ENCODE peak calls at places on chromosomes 13 and 19, in seven cellular contexts. One of them, this sample, is unnamed.

GRCh38 chr19:35533822-35534521 is 716 bp downstream of the GAPDHS start:
- DNase-seq in activated CD4-positive, alpha-beta T cell treated with anti-CD3 and anti-CD28 coated beads, Interleukin-2, amount 50 U/mL, for 24 hours: no peak
- DNase-seq in fibroblast of mammary gland: peak; percentile 41
- DNase-seq in astrocyte of the spinal cord: no peak
- DNase-seq in body of pancreas: peak; percentile 33
- DNase-seq in left cardiac atrium: no peak
- DNase-seq in NCI-H345: no peak
- DNase-seq in this sample: no peak

GRCh38 chr13:98570929-98571372 is 6.0 kb downstream of the STK24 start:
- DNase-seq in left cardiac atrium: no peak
- DNase-seq in astrocyte of the spinal cord: peak; percentile 50
- DNase-seq in body of pancreas: peak; percentile 10
- DNase-seq in activated CD4-positive, alpha-beta T cell treated with anti-CD3 and anti-CD28 coated beads, Interleukin-2, amount 50 U/mL, for 24 hours: no peak
- DNase-seq in NCI-H345: no peak
- DNase-seq in fibroblast of mammary gland: peak; percentile 72
- DNase-seq in this sample: peak; percentile 82

GRCh38 chr13:26968431-26969335 is 202.9 kb downstream of the USP12 start:
- DNase-seq in NCI-H345: no peak
- DNase-seq in astrocyte of the spinal cord: no peak
- DNase-seq in activated CD4-positive, alpha-beta T cell treated with anti-CD3 and anti-CD28 coated beads, Interleukin-2, amount 50 U/mL, for 24 hours: no peak
- DNase-seq in body of pancreas: peak; percentile 75
- DNase-seq in left cardiac atrium: no peak
- DNase-seq in fibroblast of mammary gland: peak; percentile 12
- DNase-seq in this sample: no peak

GRCh38 chr19:36257512-36257876 is 42.6 kb downstream of the ZNF146 start:
- DNase-seq in activated CD4-positive, alpha-beta T cell treated with anti-CD3 and anti-CD28 coated beads, Interleukin-2, amount 50 U/mL, for 24 hours: no peak
- DNase-seq in astrocyte of the spinal cord: no peak
- DNase-seq in left cardiac atrium: peak; percentile 72
- DNase-seq in body of pancreas: peak; percentile 53
- DNase-seq in NCI-H345: peak; percentile 89
- DNase-seq in fibroblast of mammary gland: no peak
- DNase-seq in this sample: no peak

GRCh38 chr19:32619051-32619685 is 38.2 kb downstream of the PDCD5 start:
- DNase-seq in body of pancreas: no peak
- DNase-seq in left cardiac atrium: no peak
- DNase-seq in NCI-H345: no peak
- DNase-seq in fibroblast of mammary gland: no peak
- DNase-seq in activated CD4-positive, alpha-beta T cell treated with anti-CD3 and anti-CD28 coated beads, Interleukin-2, amount 50 U/mL, for 24 hours: no peak
- DNase-seq in astrocyte of the spinal cord: no peak
- DNase-seq in this sample: no peak

GRCh38 chr19:28063702-28064101 is 1149.2 kb downstream of the UQCRFS1 start:
- DNase-seq in NCI-H345: no peak
- DNase-seq in astrocyte of the spinal cord: no peak
- DNase-seq in activated CD4-positive, alpha-beta T cell treated with anti-CD3 and anti-CD28 coated beads, Interleukin-2, amount 50 U/mL, for 24 hours: no peak
- DNase-seq in body of pancreas: no peak
- DNase-seq in fibroblast of mammary gland: no peak
- DNase-seq in left cardiac atrium: no peak
- DNase-seq in this sample: no peak

GRCh38 chr13:33931397-33931987 is 113.5 kb downstream of the RFC3 start:
- DNase-seq in fibroblast of mammary gland: peak; percentile 57
- DNase-seq in left cardiac atrium: no peak
- DNase-seq in astrocyte of the spinal cord: peak; percentile 57
- DNase-seq in NCI-H345: peak; percentile 17
- DNase-seq in activated CD4-positive, alpha-beta T cell treated with anti-CD3 and anti-CD28 coated beads, Interleukin-2, amount 50 U/mL, for 24 hours: no peak
- DNase-seq in body of pancreas: peak; percentile 13
- DNase-seq in this sample: no peak

GRCh38 chr13:52974711-52975110 is 53.9 kb upstream of the OLFM4 start:
- DNase-seq in body of pancreas: no peak
- DNase-seq in left cardiac atrium: no peak
- DNase-seq in fibroblast of mammary gland: no peak
- DNase-seq in astrocyte of the spinal cord: no peak
- DNase-seq in activated CD4-positive, alpha-beta T cell treated with anti-CD3 and anti-CD28 coated beads, Interleukin-2, amount 50 U/mL, for 24 hours: no peak
- DNase-seq in NCI-H345: no peak
- DNase-seq in this sample: no peak

GRCh38 chr19:9838324-9838723 is 3.2 kb downstream of the PIN1 start:
- DNase-seq in left cardiac atrium: no peak
- DNase-seq in astrocyte of the spinal cord: no peak
- DNase-seq in activated CD4-positive, alpha-beta T cell treated with anti-CD3 and anti-CD28 coated beads, Interleukin-2, amount 50 U/mL, for 24 hours: no peak
- DNase-seq in body of pancreas: no peak
- DNase-seq in NCI-H345: no peak
- DNase-seq in fibroblast of mammary gland: no peak
- DNase-seq in this sample: no peak

GRCh38 chr13:105346141-105346766 is 1189.2 kb downstream of the EFNB2 start:
- DNase-seq in left cardiac atrium: no peak
- DNase-seq in fibroblast of mammary gland: peak; percentile 41
- DNase-seq in body of pancreas: no peak
- DNase-seq in activated CD4-positive, alpha-beta T cell treated with anti-CD3 and anti-CD28 coated beads, Interleukin-2, amount 50 U/mL, for 24 hours: no peak
- DNase-seq in NCI-H345: no peak
- DNase-seq in astrocyte of the spinal cord: peak; percentile 85
- DNase-seq in this sample: no peak

GRCh38 chr19:3516675-3517207 is 10.6 kb downstream of the FZR1 start:
- DNase-seq in astrocyte of the spinal cord: no peak
- DNase-seq in body of pancreas: peak; percentile 66
- DNase-seq in fibroblast of mammary gland: no peak
- DNase-seq in NCI-H345: peak; percentile 92
- DNase-seq in left cardiac atrium: no peak
- DNase-seq in activated CD4-positive, alpha-beta T cell treated with anti-CD3 and anti-CD28 coated beads, Interleukin-2, amount 50 U/mL, for 24 hours: no peak
- DNase-seq in this sample: peak; percentile 70

GRCh38 chr13:59447031-59447430 is 716.7 kb downstream of the DIAPH3 start:
- DNase-seq in left cardiac atrium: no peak
- DNase-seq in body of pancreas: no peak
- DNase-seq in activated CD4-positive, alpha-beta T cell treated with anti-CD3 and anti-CD28 coated beads, Interleukin-2, amount 50 U/mL, for 24 hours: no peak
- DNase-seq in astrocyte of the spinal cord: no peak
- DNase-seq in fibroblast of mammary gland: no peak
- DNase-seq in NCI-H345: no peak
- DNase-seq in this sample: no peak

GRCh38 chr13:39527301-39527700 is 75.7 kb downstream of the LHFPL6 start:
- DNase-seq in activated CD4-positive, alpha-beta T cell treated with anti-CD3 and anti-CD28 coated beads, Interleukin-2, amount 50 U/mL, for 24 hours: no peak
- DNase-seq in astrocyte of the spinal cord: no peak
- DNase-seq in fibroblast of mammary gland: no peak
- DNase-seq in NCI-H345: no peak
- DNase-seq in left cardiac atrium: no peak
- DNase-seq in body of pancreas: no peak
- DNase-seq in this sample: no peak

GRCh38 chr19:7870571-7871279 is 3.5 kb downstream of the PRR36 start:
- DNase-seq in NCI-H345: peak; percentile 65
- DNase-seq in left cardiac atrium: peak; percentile 56
- DNase-seq in astrocyte of the spinal cord: peak; percentile 35
- DNase-seq in activated CD4-positive, alpha-beta T cell treated with anti-CD3 and anti-CD28 coated beads, Interleukin-2, amount 50 U/mL, for 24 hours: no peak
- DNase-seq in body of pancreas: peak; percentile 71
- DNase-seq in fibroblast of mammary gland: peak; percentile 47
- DNase-seq in this sample: no peak

GRCh38 chr19:18069383-18069782 is 17.4 kb downstream of the IL12RB1 start:
- DNase-seq in body of pancreas: no peak
- DNase-seq in NCI-H345: no peak
- DNase-seq in fibroblast of mammary gland: no peak
- DNase-seq in activated CD4-positive, alpha-beta T cell treated with anti-CD3 and anti-CD28 coated beads, Interleukin-2, amount 50 U/mL, for 24 hours: no peak
- DNase-seq in astrocyte of the spinal cord: no peak
- DNase-seq in left cardiac atrium: no peak
- DNase-seq in this sample: no peak

GRCh38 chr13:96238861-96239260 is 149.0 kb downstream of the HS6ST3 start:
- DNase-seq in body of pancreas: no peak
- DNase-seq in fibroblast of mammary gland: no peak
- DNase-seq in activated CD4-positive, alpha-beta T cell treated with anti-CD3 and anti-CD28 coated beads, Interleukin-2, amount 50 U/mL, for 24 hours: no peak
- DNase-seq in NCI-H345: no peak
- DNase-seq in astrocyte of the spinal cord: peak; percentile 36
- DNase-seq in left cardiac atrium: no peak
- DNase-seq in this sample: no peak

GRCh38 chr19:3821857-3822364 is 35.7 kb upstream of the MATK start:
- DNase-seq in activated CD4-positive, alpha-beta T cell treated with anti-CD3 and anti-CD28 coated beads, Interleukin-2, amount 50 U/mL, for 24 hours: peak; percentile 96
- DNase-seq in left cardiac atrium: peak; percentile 60
- DNase-seq in NCI-H345: peak; percentile 63
- DNase-seq in body of pancreas: peak; percentile 69
- DNase-seq in astrocyte of the spinal cord: peak; percentile 3
- DNase-seq in fibroblast of mammary gland: peak; percentile 20
- DNase-seq in this sample: peak; percentile 90

GRCh38 chr13:36858285-36858684 is 39.3 kb downstream of the RFXAP start:
- DNase-seq in astrocyte of the spinal cord: peak; percentile 66
- DNase-seq in fibroblast of mammary gland: peak; percentile 54
- DNase-seq in activated CD4-positive, alpha-beta T cell treated with anti-CD3 and anti-CD28 coated beads, Interleukin-2, amount 50 U/mL, for 24 hours: no peak
- DNase-seq in left cardiac atrium: no peak
- DNase-seq in body of pancreas: no peak
- DNase-seq in NCI-H345: peak; percentile 52
- DNase-seq in this sample: no peak

GRCh38 chr19:1725100-1726064 is 27.9 kb upstream of the ONECUT3 start:
- DNase-seq in NCI-H345: peak; percentile 47
- DNase-seq in fibroblast of mammary gland: peak; percentile 24
- DNase-seq in astrocyte of the spinal cord: peak; percentile 35
- DNase-seq in left cardiac atrium: peak; percentile 57
- DNase-seq in activated CD4-positive, alpha-beta T cell treated with anti-CD3 and anti-CD28 coated beads, Interleukin-2, amount 50 U/mL, for 24 hours: no peak
- DNase-seq in body of pancreas: peak; percentile 79
- DNase-seq in this sample: peak; percentile 52

GRCh38 chr13:106242554-106242953 is 292.9 kb downstream of the EFNB2 start:
- DNase-seq in astrocyte of the spinal cord: no peak
- DNase-seq in activated CD4-positive, alpha-beta T cell treated with anti-CD3 and anti-CD28 coated beads, Interleukin-2, amount 50 U/mL, for 24 hours: no peak
- DNase-seq in body of pancreas: no peak
- DNase-seq in fibroblast of mammary gland: no peak
- DNase-seq in left cardiac atrium: no peak
- DNase-seq in NCI-H345: no peak
- DNase-seq in this sample: no peak

GRCh38 chr19:51327066-51327985 is 14.6 kb downstream of the VSIG10L start:
- DNase-seq in left cardiac atrium: peak; percentile 64
- DNase-seq in astrocyte of the spinal cord: no peak
- DNase-seq in NCI-H345: no peak
- DNase-seq in fibroblast of mammary gland: peak; percentile 51
- DNase-seq in body of pancreas: peak; percentile 40
- DNase-seq in activated CD4-positive, alpha-beta T cell treated with anti-CD3 and anti-CD28 coated beads, Interleukin-2, amount 50 U/mL, for 24 hours: peak; percentile 24
- DNase-seq in this sample: peak; percentile 77

GRCh38 chr13:23701646-23702045 is 131.4 kb downstream of the TNFRSF19 start:
- DNase-seq in NCI-H345: no peak
- DNase-seq in fibroblast of mammary gland: peak; percentile 99
- DNase-seq in body of pancreas: peak; percentile 52
- DNase-seq in activated CD4-positive, alpha-beta T cell treated with anti-CD3 and anti-CD28 coated beads, Interleukin-2, amount 50 U/mL, for 24 hours: no peak
- DNase-seq in left cardiac atrium: peak; percentile 88
- DNase-seq in astrocyte of the spinal cord: peak; percentile 91
- DNase-seq in this sample: no peak

GRCh38 chr19:32630338-32630737 is 44.6 kb downstream of the ANKRD27 start:
- DNase-seq in astrocyte of the spinal cord: no peak
- DNase-seq in NCI-H345: no peak
- DNase-seq in left cardiac atrium: no peak
- DNase-seq in activated CD4-positive, alpha-beta T cell treated with anti-CD3 and anti-CD28 coated beads, Interleukin-2, amount 50 U/mL, for 24 hours: no peak
- DNase-seq in body of pancreas: no peak
- DNase-seq in fibroblast of mammary gland: no peak
- DNase-seq in this sample: no peak

GRCh38 chr13:76473552-76474134 is 412.6 kb downstream of the KCTD12 start:
- DNase-seq in fibroblast of mammary gland: peak; percentile 84
- DNase-seq in activated CD4-positive, alpha-beta T cell treated with anti-CD3 and anti-CD28 coated beads, Interleukin-2, amount 50 U/mL, for 24 hours: peak; percentile 36
- DNase-seq in left cardiac atrium: peak; percentile 72
- DNase-seq in body of pancreas: peak; percentile 80
- DNase-seq in NCI-H345: peak; percentile 77
- DNase-seq in astrocyte of the spinal cord: peak; percentile 81
- DNase-seq in this sample: peak; percentile 73

GRCh38 chr13:26186995-26187394 is 35.1 kb downstream of the RNF6 start:
- DNase-seq in NCI-H345: no peak
- DNase-seq in astrocyte of the spinal cord: no peak
- DNase-seq in fibroblast of mammary gland: no peak
- DNase-seq in activated CD4-positive, alpha-beta T cell treated with anti-CD3 and anti-CD28 coated beads, Interleukin-2, amount 50 U/mL, for 24 hours: no peak
- DNase-seq in left cardiac atrium: no peak
- DNase-seq in body of pancreas: peak; percentile 24
- DNase-seq in this sample: no peak

GRCh38 chr19:44111910-44112463 is 1.2 kb upstream of the ZNF225 start:
- DNase-seq in astrocyte of the spinal cord: peak; percentile 80
- DNase-seq in fibroblast of mammary gland: peak; percentile 91
- DNase-seq in NCI-H345: no peak
- DNase-seq in activated CD4-positive, alpha-beta T cell treated with anti-CD3 and anti-CD28 coated beads, Interleukin-2, amount 50 U/mL, for 24 hours: no peak
- DNase-seq in left cardiac atrium: peak; percentile 37
- DNase-seq in body of pancreas: no peak
- DNase-seq in this sample: no peak

GRCh38 chr19:8468761-8469458 is 24.1 kb downstream of the HNRNPM start:
- DNase-seq in astrocyte of the spinal cord: peak; percentile 58
- DNase-seq in activated CD4-positive, alpha-beta T cell treated with anti-CD3 and anti-CD28 coated beads, Interleukin-2, amount 50 U/mL, for 24 hours: no peak
- DNase-seq in fibroblast of mammary gland: peak; percentile 69
- DNase-seq in NCI-H345: no peak
- DNase-seq in left cardiac atrium: no peak
- DNase-seq in body of pancreas: no peak
- DNase-seq in this sample: no peak

GRCh38 chr13:83508905-83509304 is 373.4 kb downstream of the SLITRK1 start:
- DNase-seq in astrocyte of the spinal cord: no peak
- DNase-seq in body of pancreas: no peak
- DNase-seq in fibroblast of mammary gland: no peak
- DNase-seq in activated CD4-positive, alpha-beta T cell treated with anti-CD3 and anti-CD28 coated beads, Interleukin-2, amount 50 U/mL, for 24 hours: no peak
- DNase-seq in NCI-H345: no peak
- DNase-seq in left cardiac atrium: no peak
- DNase-seq in this sample: no peak

GRCh38 chr19:55809381-55810058 is 22.3 kb downstream of the NLRP11 start:
- DNase-seq in left cardiac atrium: peak; percentile 64
- DNase-seq in fibroblast of mammary gland: peak; percentile 57
- DNase-seq in body of pancreas: peak; percentile 89
- DNase-seq in NCI-H345: peak; percentile 56
- DNase-seq in astrocyte of the spinal cord: peak; percentile 0
- DNase-seq in activated CD4-positive, alpha-beta T cell treated with anti-CD3 and anti-CD28 coated beads, Interleukin-2, amount 50 U/mL, for 24 hours: peak; percentile 0
- DNase-seq in this sample: peak; percentile 72

GRCh38 chr13:93227906-93228801 is 1.5 kb downstream of the GPC6 start:
- DNase-seq in fibroblast of mammary gland: peak; percentile 85
- DNase-seq in body of pancreas: peak; percentile 57
- DNase-seq in activated CD4-positive, alpha-beta T cell treated with anti-CD3 and anti-CD28 coated beads, Interleukin-2, amount 50 U/mL, for 24 hours: no peak
- DNase-seq in left cardiac atrium: peak; percentile 51
- DNase-seq in NCI-H345: peak; percentile 76
- DNase-seq in astrocyte of the spinal cord: peak; percentile 92
- DNase-seq in this sample: no peak

GRCh38 chr19:35716735-35716984 is 1.1 kb upstream of the KMT2B start:
- DNase-seq in fibroblast of mammary gland: no peak
- DNase-seq in NCI-H345: no peak
- DNase-seq in body of pancreas: no peak
- DNase-seq in astrocyte of the spinal cord: no peak
- DNase-seq in activated CD4-positive, alpha-beta T cell treated with anti-CD3 and anti-CD28 coated beads, Interleukin-2, amount 50 U/mL, for 24 hours: no peak
- DNase-seq in left cardiac atrium: no peak
- DNase-seq in this sample: peak; percentile 83

GRCh38 chr19:51798127-51798526 is 3.2 kb downstream of the FPR3 start:
- DNase-seq in fibroblast of mammary gland: no peak
- DNase-seq in astrocyte of the spinal cord: no peak
- DNase-seq in left cardiac atrium: no peak
- DNase-seq in NCI-H345: no peak
- DNase-seq in activated CD4-positive, alpha-beta T cell treated with anti-CD3 and anti-CD28 coated beads, Interleukin-2, amount 50 U/mL, for 24 hours: no peak
- DNase-seq in body of pancreas: no peak
- DNase-seq in this sample: no peak

GRCh38 chr13:110157718-110158117 is 149.2 kb downstream of the COL4A1 start:
- DNase-seq in body of pancreas: peak; percentile 30
- DNase-seq in left cardiac atrium: no peak
- DNase-seq in fibroblast of mammary gland: no peak
- DNase-seq in astrocyte of the spinal cord: no peak
- DNase-seq in activated CD4-positive, alpha-beta T cell treated with anti-CD3 and anti-CD28 coated beads, Interleukin-2, amount 50 U/mL, for 24 hours: no peak
- DNase-seq in NCI-H345: no peak
- DNase-seq in this sample: no peak

GRCh38 chr19:55341191-55342043 is 1.7 kb downstream of the KMT5C start:
- DNase-seq in astrocyte of the spinal cord: peak; percentile 41
- DNase-seq in body of pancreas: peak; percentile 78
- DNase-seq in activated CD4-positive, alpha-beta T cell treated with anti-CD3 and anti-CD28 coated beads, Interleukin-2, amount 50 U/mL, for 24 hours: no peak
- DNase-seq in left cardiac atrium: peak; percentile 82
- DNase-seq in NCI-H345: peak; percentile 86
- DNase-seq in fibroblast of mammary gland: peak; percentile 56
- DNase-seq in this sample: peak; percentile 51

This sample was measured in B cell.